ENCODE peak calls at places on chromosomes 1 and 21, in nine cellular contexts. O is left colon; T is stimulated activated CD8-positive, alpha-beta memory T cell treated with anti-CD3 and anti-CD28 coated beads, Interleukin-4, amount 100 ng/mL, for 48 hours; Q is left cardiac atrium; J is CD4-positive, CD25-positive, alpha-beta regulatory T cell; D is esophagus squamous epithelium; R is left ventricle myocardium inferior; V is LHCN-M2; X is HEK293T. U is an unnamed sample.
A peak's percentile ranks its signal among the peaks of the same experiment; 100 is the strongest.

GRCh38 chr1:165884690-165885304 is 57.4 kb downstream of the UCK2 start:
- DNase-seq in O (no peak), T (no peak), Q (no peak), J (no peak), D (no peak), R (no peak), V (peak; percentile 74), X (no peak), U (peak; percentile 15)

GRCh38 chr1:162006081-162006480 is 17.6 kb downstream of the OLFML2B start:
- DNase-seq in O (no peak), T (no peak), Q (no peak), J (no peak), D (no peak), R (no peak), V (no peak), X (no peak), U (no peak)

GRCh38 chr1:32966900-32967299 is 2.3 kb upstream of the RNF19B start:
- DNase-seq in O (no peak), T (no peak), Q (no peak), J (no peak), D (no peak), R (no peak), V (no peak), X (no peak), U (no peak)

GRCh38 chr1:227961651-227962050 is 13.9 kb upstream of the WNT9A start:
- DNase-seq in O (no peak), T (peak; percentile 13), Q (no peak), J (no peak), D (no peak), R (no peak), V (no peak), X (no peak), U (no peak)

GRCh38 chr1:200473698-200474371 is 64.0 kb upstream of the ZNF281 start:
- DNase-seq in O (no peak), T (peak; percentile 32), Q (no peak), J (peak; percentile 13), D (no peak), R (no peak), V (no peak), X (no peak), U (no peak)

GRCh38 chr1:18495635-18496034 is 14.9 kb downstream of the KLHDC7A start:
- DNase-seq in O (no peak), T (no peak), Q (no peak), J (no peak), D (no peak), R (no peak), V (no peak), X (no peak), U (no peak)

GRCh38 chr21:41802684-41803083 is 35.8 kb upstream of the RIPK4 start:
- DNase-seq in O (peak; percentile 52), T (no peak), Q (peak; percentile 70), J (no peak), D (no peak), R (peak; percentile 75), V (no peak), X (no peak), U (no peak)

GRCh38 chr1:221991221-221991620 is 249.3 kb upstream of the DUSP10 start:
- DNase-seq in O (no peak), T (no peak), Q (no peak), J (no peak), D (no peak), R (no peak), V (peak; percentile 90), X (no peak), U (no peak)

GRCh38 chr1:20233394-20233793 is 47.1 kb upstream of the PLA2G2C start:
- DNase-seq in O (no peak), T (no peak), Q (no peak), J (peak; percentile 19), D (no peak), R (no peak), V (no peak), X (peak; percentile 19), U (peak; percentile 40)

GRCh38 chr1:164591858-164592257 is 32.9 kb downstream of the PBX1 start:
- DNase-seq in O (no peak), T (no peak), Q (no peak), J (no peak), D (no peak), R (no peak), V (no peak), X (no peak), U (no peak)

GRCh38 chr1:92084651-92085050 is 4.5 kb downstream of the BTBD8 start:
- DNase-seq in O (no peak), T (no peak), Q (no peak), J (no peak), D (no peak), R (no peak), V (no peak), X (no peak), U (no peak)

GRCh38 chr1:30412241-30413110 is 310.9 kb downstream of the MATN1 start:
- DNase-seq in O (no peak), T (peak; percentile 11), Q (no peak), J (no peak), D (no peak), R (no peak), V (no peak), X (no peak), U (no peak)

GRCh38 chr1:10665930-10666850 is 130.3 kb downstream of the CASZ1 start:
- DNase-seq in O (no peak), T (no peak), Q (peak; percentile 76), J (no peak), D (no peak), R (peak; percentile 83), V (no peak), X (no peak), U (no peak)

GRCh38 chr1:239814306-239814881 is 277.3 kb upstream of the FMN2 start:
- DNase-seq in O (no peak), T (peak; percentile 52), Q (no peak), J (no peak), D (no peak), R (no peak), V (peak; percentile 93), X (no peak), U (no peak)

GRCh38 chr1:113380075-113380474 is 10.2 kb upstream of the MAGI3 start:
- DNase-seq in O (no peak), T (no peak), Q (no peak), J (no peak), D (no peak), R (no peak), V (no peak), X (no peak), U (no peak)

GRCh38 chr1:207838156-207839082 is 72.5 kb downstream of the CD34 start:
- DNase-seq in O (no peak), T (no peak), Q (peak; percentile 78), J (no peak), D (no peak), R (peak; percentile 80), V (no peak), X (no peak), U (no peak)

GRCh38 chr1:28104866-28105467 is 16.6 kb upstream of the EYA3 start:
- DNase-seq in O (peak; percentile 70), T (no peak), Q (no peak), J (no peak), D (no peak), R (no peak), V (peak; percentile 81), X (peak; percentile 92), U (peak; percentile 52)

GRCh38 chr1:226692067-226692792 is 46.9 kb downstream of the ITPKB start:
- DNase-seq in O (no peak), T (no peak), Q (no peak), J (no peak), D (no peak), R (no peak), V (no peak), X (no peak), U (no peak)

U was measured in HuH-7.